ENCODE peak calls at places on chromosomes 1 and 21, in four cellular contexts. K, T, M and R are unnamed samples.
A peak's percentile ranks its signal among the peaks of the same experiment; 100 is the strongest.

GRCh38 chr1:32963746-32964460 is 706 bp downstream of the RNF19B start:
- DNase-seq in K (peak; percentile 82), T (peak; percentile 60), M (peak; percentile 77), R (peak; percentile 76)

GRCh38 chr1:22896184-22896583 is 76.5 kb downstream of the LACTBL1 start:
- DNase-seq in K (no peak), T (no peak), M (no peak), R (no peak)

GRCh38 chr1:223329252-223329651 is 34.7 kb downstream of the SUSD4 start:
- DNase-seq in K (no peak), T (no peak), M (no peak), R (no peak)

GRCh38 chr1:150548632-150549495 is at the start of gene ADAMTSL4:
- DNase-seq in K (peak; percentile 89), T (peak; percentile 70), M (peak; percentile 81), R (peak; percentile 86)

GRCh38 chr21:19998450-19998849 is 999.8 kb upstream of the NCAM2 start:
- DNase-seq in K (no peak), T (no peak), M (no peak), R (no peak)

GRCh38 chr1:9652379-9653194 is 1.1 kb downstream of the PIK3CD start:
- DNase-seq in K (peak; percentile 68), T (no peak), M (peak; percentile 63), R (peak; percentile 66)

GRCh38 chr1:114336360-114336759 is 174.6 kb downstream of the TRIM33 start:
- DNase-seq in K (no peak), T (no peak), M (no peak), R (no peak)

GRCh38 chr1:180231506-180232420 is 1.7 kb downstream of the LHX4 start:
- DNase-seq in K (no peak), T (no peak), M (no peak), R (no peak)

GRCh38 chr1:37465596-37466517 is 8.5 kb upstream of the ZC3H12A start:
- DNase-seq in K (no peak), T (no peak), M (peak; percentile 47), R (no peak)

GRCh38 chr1:29971703-29972102 is 735.4 kb downstream of the PTPRU start:
- DNase-seq in K (no peak), T (no peak), M (no peak), R (no peak)

GRCh38 chr1:224425279-224425884 is 9.2 kb downstream of the WDR26 start:
- DNase-seq in K (no peak), T (no peak), M (no peak), R (no peak)

GRCh38 chr21:24076179-24076578 is 1531.1 kb downstream of the MRPL39 start:
- DNase-seq in K (no peak), T (no peak), M (no peak), R (no peak)

GRCh38 chr1:113975211-113975895 is 3.9 kb upstream of the OLFML3 start:
- DNase-seq in K (no peak), T (no peak), M (peak; percentile 47), R (no peak)

GRCh38 chr1:226126824-226127591 is 59.5 kb downstream of the ACBD3 start:
- DNase-seq in K (no peak), T (no peak), M (no peak), R (peak; percentile 24)

GRCh38 chr1:111200802-111201161 is 336 bp upstream of the DENND2D start:
- DNase-seq in K (no peak), T (no peak), M (no peak), R (no peak)

GRCh38 chr1:43227138-43227836 is 42.5 kb upstream of the TMEM125 start:
- DNase-seq in K (peak; percentile 72), T (peak; percentile 89), M (peak; percentile 88), R (peak; percentile 87)